ENCODE peak calls at places on chromosomes 12 and 14, in nine cellular contexts. One of them, this sample, is unnamed.

GRCh38 chr12:65313704-65314317 is 35.3 kb downstream of the MSRB3 start:
- DNase-seq in EH: peak; percentile 29
- DNase-seq in T-helper 1 cell: no peak
- DNase-seq in cardiac muscle cell: no peak
- DNase-seq in ACHN: peak; percentile 67
- DNase-seq in NCI-H2029: no peak
- DNase-seq in Calu3: no peak
- DNase-seq in SW 1271: no peak
- DNase-seq in tibial artery: no peak
- DNase-seq in this sample: no peak

GRCh38 chr12:108730337-108731104 is 797 bp downstream of the CORO1C start:
- DNase-seq in EH: peak; percentile 82
- DNase-seq in T-helper 1 cell: peak; percentile 10
- DNase-seq in cardiac muscle cell: peak; percentile 80
- DNase-seq in ACHN: peak; percentile 93
- DNase-seq in NCI-H2029: peak; percentile 61
- DNase-seq in Calu3: peak; percentile 72
- DNase-seq in SW 1271: peak; percentile 57
- DNase-seq in tibial artery: peak; percentile 86
- DNase-seq in this sample: no peak

GRCh38 chr12:68665016-68665569 is 21.7 kb upstream of the NUP107 start:
- DNase-seq in EH: no peak
- DNase-seq in T-helper 1 cell: no peak
- DNase-seq in cardiac muscle cell: no peak
- DNase-seq in ACHN: no peak
- DNase-seq in NCI-H2029: no peak
- DNase-seq in Calu3: no peak
- DNase-seq in SW 1271: no peak
- DNase-seq in tibial artery: no peak
- DNase-seq in this sample: no peak

GRCh38 chr12:132244724-132245295 is 84.6 kb downstream of the GALNT9 start:
- DNase-seq in EH: no peak
- DNase-seq in T-helper 1 cell: no peak
- DNase-seq in cardiac muscle cell: no peak
- DNase-seq in ACHN: no peak
- DNase-seq in NCI-H2029: no peak
- DNase-seq in Calu3: no peak
- DNase-seq in SW 1271: no peak
- DNase-seq in tibial artery: peak; percentile 64
- DNase-seq in this sample: no peak

GRCh38 chr12:107355612-107356011 is 262.3 kb upstream of the CRY1 start:
- DNase-seq in EH: no peak
- DNase-seq in T-helper 1 cell: no peak
- DNase-seq in cardiac muscle cell: no peak
- DNase-seq in ACHN: no peak
- DNase-seq in NCI-H2029: no peak
- DNase-seq in Calu3: no peak
- DNase-seq in SW 1271: no peak
- DNase-seq in tibial artery: no peak
- DNase-seq in this sample: no peak

GRCh38 chr12:108773798-108774788 is 42.8 kb upstream of the CORO1C start:
- DNase-seq in EH: peak; percentile 77
- DNase-seq in T-helper 1 cell: no peak
- DNase-seq in cardiac muscle cell: no peak
- DNase-seq in ACHN: peak; percentile 33
- DNase-seq in NCI-H2029: peak; percentile 78
- DNase-seq in Calu3: peak; percentile 57
- DNase-seq in SW 1271: no peak
- DNase-seq in tibial artery: peak; percentile 97
- DNase-seq in this sample: no peak

GRCh38 chr14:58944226-58944769 is 244.2 kb upstream of the DAAM1 start:
- DNase-seq in EH: no peak
- DNase-seq in T-helper 1 cell: no peak
- DNase-seq in cardiac muscle cell: peak; percentile 45
- DNase-seq in ACHN: no peak
- DNase-seq in NCI-H2029: peak; percentile 52
- DNase-seq in Calu3: no peak
- DNase-seq in SW 1271: no peak
- DNase-seq in tibial artery: no peak
- DNase-seq in this sample: no peak

GRCh38 chr12:98870521-98870920 is 225.4 kb downstream of the APAF1 start:
- DNase-seq in EH: no peak
- DNase-seq in T-helper 1 cell: no peak
- DNase-seq in cardiac muscle cell: no peak
- DNase-seq in ACHN: no peak
- DNase-seq in NCI-H2029: peak; percentile 44
- DNase-seq in Calu3: no peak
- DNase-seq in SW 1271: no peak
- DNase-seq in tibial artery: no peak
- DNase-seq in this sample: no peak

GRCh38 chr12:49762468-49762847 is 21.1 kb downstream of the TMBIM6 start:
- DNase-seq in EH: no peak
- DNase-seq in T-helper 1 cell: no peak
- DNase-seq in cardiac muscle cell: no peak
- DNase-seq in ACHN: no peak
- DNase-seq in NCI-H2029: no peak
- DNase-seq in Calu3: no peak
- DNase-seq in SW 1271: no peak
- DNase-seq in tibial artery: no peak
- DNase-seq in this sample: peak; percentile 1

GRCh38 chr12:65823481-65824313 is 586 bp upstream of the HMGA2 start:
- DNase-seq in EH: peak; percentile 67
- DNase-seq in T-helper 1 cell: no peak
- DNase-seq in cardiac muscle cell: peak; percentile 86
- DNase-seq in ACHN: peak; percentile 86
- DNase-seq in NCI-H2029: peak; percentile 24
- DNase-seq in Calu3: peak; percentile 81
- DNase-seq in SW 1271: peak; percentile 55
- DNase-seq in tibial artery: peak; percentile 65
- DNase-seq in this sample: no peak

GRCh38 chr14:21991130-21991529 is 317.5 kb upstream of the OR4E1 start:
- DNase-seq in EH: no peak
- DNase-seq in T-helper 1 cell: no peak
- DNase-seq in cardiac muscle cell: no peak
- DNase-seq in ACHN: no peak
- DNase-seq in NCI-H2029: no peak
- DNase-seq in Calu3: no peak
- DNase-seq in SW 1271: no peak
- DNase-seq in tibial artery: no peak
- DNase-seq in this sample: no peak

GRCh38 chr14:100104523-100105300 is 39.5 kb downstream of the EVL start:
- DNase-seq in EH: peak; percentile 94
- DNase-seq in T-helper 1 cell: no peak
- DNase-seq in cardiac muscle cell: no peak
- DNase-seq in ACHN: no peak
- DNase-seq in NCI-H2029: no peak
- DNase-seq in Calu3: no peak
- DNase-seq in SW 1271: no peak
- DNase-seq in tibial artery: peak; percentile 59
- DNase-seq in this sample: no peak

GRCh38 chr14:89179891-89180404 is 237.1 kb downstream of the FOXN3 start:
- DNase-seq in EH: no peak
- DNase-seq in T-helper 1 cell: no peak
- DNase-seq in cardiac muscle cell: no peak
- DNase-seq in ACHN: no peak
- DNase-seq in NCI-H2029: no peak
- DNase-seq in Calu3: no peak
- DNase-seq in SW 1271: no peak
- DNase-seq in tibial artery: no peak
- DNase-seq in this sample: no peak

GRCh38 chr14:58193542-58193941 is 6.4 kb upstream of the ACTR10 start:
- DNase-seq in EH: peak; percentile 47
- DNase-seq in T-helper 1 cell: no peak
- DNase-seq in cardiac muscle cell: no peak
- DNase-seq in ACHN: no peak
- DNase-seq in NCI-H2029: peak; percentile 62
- DNase-seq in Calu3: no peak
- DNase-seq in SW 1271: no peak
- DNase-seq in tibial artery: no peak
- DNase-seq in this sample: no peak

GRCh38 chr14:35855886-35856481 is 29.8 kb downstream of the BRMS1L start:
- DNase-seq in EH: no peak
- DNase-seq in T-helper 1 cell: no peak
- DNase-seq in cardiac muscle cell: no peak
- DNase-seq in ACHN: no peak
- DNase-seq in NCI-H2029: no peak
- DNase-seq in Calu3: no peak
- DNase-seq in SW 1271: no peak
- DNase-seq in tibial artery: no peak
- DNase-seq in this sample: no peak

GRCh38 chr12:40701756-40702155 is 9.5 kb downstream of the CNTN1 start:
- DNase-seq in EH: no peak
- DNase-seq in T-helper 1 cell: no peak
- DNase-seq in cardiac muscle cell: no peak
- DNase-seq in ACHN: no peak
- DNase-seq in NCI-H2029: no peak
- DNase-seq in Calu3: no peak
- DNase-seq in SW 1271: no peak
- DNase-seq in tibial artery: no peak
- DNase-seq in this sample: no peak

GRCh38 chr14:20662968-20663731 is 21.2 kb upstream of the RNASE4 start:
- DNase-seq in EH: peak; percentile 64
- DNase-seq in T-helper 1 cell: peak; percentile 48
- DNase-seq in cardiac muscle cell: peak; percentile 27
- DNase-seq in ACHN: peak; percentile 67
- DNase-seq in NCI-H2029: no peak
- DNase-seq in Calu3: peak; percentile 76
- DNase-seq in SW 1271: peak; percentile 56
- DNase-seq in tibial artery: peak; percentile 75
- DNase-seq in this sample: peak; percentile 45

GRCh38 chr12:93243689-93244513 is 133.8 kb upstream of the NUDT4 start:
- DNase-seq in EH: peak; percentile 79
- DNase-seq in T-helper 1 cell: no peak
- DNase-seq in cardiac muscle cell: peak; percentile 51
- DNase-seq in ACHN: no peak
- DNase-seq in NCI-H2029: peak; percentile 6
- DNase-seq in Calu3: peak; percentile 52
- DNase-seq in SW 1271: no peak
- DNase-seq in tibial artery: no peak
- DNase-seq in this sample: no peak

GRCh38 chr12:101076940-101077351 is 133.1 kb downstream of the SLC5A8 start:
- DNase-seq in EH: peak; percentile 96
- DNase-seq in T-helper 1 cell: no peak
- DNase-seq in cardiac muscle cell: no peak
- DNase-seq in ACHN: no peak
- DNase-seq in NCI-H2029: no peak
- DNase-seq in Calu3: no peak
- DNase-seq in SW 1271: no peak
- DNase-seq in tibial artery: no peak
- DNase-seq in this sample: no peak

GRCh38 chr12:111741235-111741812 is 25.4 kb upstream of the ALDH2 start:
- DNase-seq in EH: no peak
- DNase-seq in T-helper 1 cell: no peak
- DNase-seq in cardiac muscle cell: no peak
- DNase-seq in ACHN: peak; percentile 77
- DNase-seq in NCI-H2029: peak; percentile 54
- DNase-seq in Calu3: no peak
- DNase-seq in SW 1271: no peak
- DNase-seq in tibial artery: no peak
- DNase-seq in this sample: no peak

GRCh38 chr12:96099986-96100385 is 64.6 kb upstream of the LTA4H start:
- DNase-seq in EH: no peak
- DNase-seq in T-helper 1 cell: no peak
- DNase-seq in cardiac muscle cell: no peak
- DNase-seq in ACHN: no peak
- DNase-seq in NCI-H2029: no peak
- DNase-seq in Calu3: no peak
- DNase-seq in SW 1271: no peak
- DNase-seq in tibial artery: no peak
- DNase-seq in this sample: no peak

GRCh38 chr14:94941311-94941710 is 171.4 kb upstream of the GSC start:
- DNase-seq in EH: no peak
- DNase-seq in T-helper 1 cell: no peak
- DNase-seq in cardiac muscle cell: no peak
- DNase-seq in ACHN: no peak
- DNase-seq in NCI-H2029: no peak
- DNase-seq in Calu3: no peak
- DNase-seq in SW 1271: no peak
- DNase-seq in tibial artery: no peak
- DNase-seq in this sample: no peak

GRCh38 chr12:79155703-79156102 is 291.1 kb downstream of the SYT1 start:
- DNase-seq in EH: peak; percentile 6
- DNase-seq in T-helper 1 cell: no peak
- DNase-seq in cardiac muscle cell: no peak
- DNase-seq in ACHN: no peak
- DNase-seq in NCI-H2029: no peak
- DNase-seq in Calu3: no peak
- DNase-seq in SW 1271: no peak
- DNase-seq in tibial artery: no peak
- DNase-seq in this sample: no peak

GRCh38 chr12:47795121-47795813 is 22.2 kb downstream of the SLC48A1 start:
- DNase-seq in EH: no peak
- DNase-seq in T-helper 1 cell: no peak
- DNase-seq in cardiac muscle cell: no peak
- DNase-seq in ACHN: no peak
- DNase-seq in NCI-H2029: no peak
- DNase-seq in Calu3: no peak
- DNase-seq in SW 1271: no peak
- DNase-seq in tibial artery: no peak
- DNase-seq in this sample: no peak

GRCh38 chr12:114339626-114340025 is 66.3 kb downstream of the TBX5 start:
- DNase-seq in EH: peak; percentile 92
- DNase-seq in T-helper 1 cell: no peak
- DNase-seq in cardiac muscle cell: no peak
- DNase-seq in ACHN: no peak
- DNase-seq in NCI-H2029: no peak
- DNase-seq in Calu3: no peak
- DNase-seq in SW 1271: no peak
- DNase-seq in tibial artery: no peak
- DNase-seq in this sample: no peak

GRCh38 chr14:75290851-75291250 is 12.2 kb downstream of the FOS start:
- DNase-seq in EH: no peak
- DNase-seq in T-helper 1 cell: no peak
- DNase-seq in cardiac muscle cell: no peak
- DNase-seq in ACHN: no peak
- DNase-seq in NCI-H2029: no peak
- DNase-seq in Calu3: no peak
- DNase-seq in SW 1271: no peak
- DNase-seq in tibial artery: peak; percentile 5
- DNase-seq in this sample: no peak

GRCh38 chr12:23099104-23099503 is 474.1 kb downstream of the ETNK1 start:
- DNase-seq in EH: no peak
- DNase-seq in T-helper 1 cell: no peak
- DNase-seq in cardiac muscle cell: no peak
- DNase-seq in ACHN: no peak
- DNase-seq in NCI-H2029: no peak
- DNase-seq in Calu3: no peak
- DNase-seq in SW 1271: no peak
- DNase-seq in tibial artery: no peak
- DNase-seq in this sample: no peak

GRCh38 chr12:42652048-42652447 is 62.5 kb upstream of the PRICKLE1 start:
- DNase-seq in EH: no peak
- DNase-seq in T-helper 1 cell: no peak
- DNase-seq in cardiac muscle cell: no peak
- DNase-seq in ACHN: no peak
- DNase-seq in NCI-H2029: no peak
- DNase-seq in Calu3: no peak
- DNase-seq in SW 1271: no peak
- DNase-seq in tibial artery: no peak
- DNase-seq in this sample: no peak

GRCh38 chr12:91179315-91179714 is 3.3 kb downstream of the DCN start:
- DNase-seq in EH: no peak
- DNase-seq in T-helper 1 cell: no peak
- DNase-seq in cardiac muscle cell: no peak
- DNase-seq in ACHN: no peak
- DNase-seq in NCI-H2029: no peak
- DNase-seq in Calu3: no peak
- DNase-seq in SW 1271: no peak
- DNase-seq in tibial artery: no peak
- DNase-seq in this sample: no peak

GRCh38 chr14:74514471-74514932 is 20.9 kb downstream of the ISCA2 start:
- DNase-seq in EH: peak; percentile 42
- DNase-seq in T-helper 1 cell: no peak
- DNase-seq in cardiac muscle cell: no peak
- DNase-seq in ACHN: no peak
- DNase-seq in NCI-H2029: no peak
- DNase-seq in Calu3: peak; percentile 58
- DNase-seq in SW 1271: no peak
- DNase-seq in tibial artery: peak; percentile 77
- DNase-seq in this sample: no peak

GRCh38 chr14:40987481-40987880 is 619.2 kb upstream of the LRFN5 start:
- DNase-seq in EH: no peak
- DNase-seq in T-helper 1 cell: no peak
- DNase-seq in cardiac muscle cell: no peak
- DNase-seq in ACHN: no peak
- DNase-seq in NCI-H2029: no peak
- DNase-seq in Calu3: no peak
- DNase-seq in SW 1271: no peak
- DNase-seq in tibial artery: no peak
- DNase-seq in this sample: no peak

This sample was measured in activated gamma-delta T cell treated with anti-CD3 and anti-CD28 coated beads, Interleukin-2, amount 50 U/mL, for 16 hours.